ENCODE peak calls at places on chromosomes 5 and 9, in eight cellular contexts. F, Z, S, M, V, B, A and E are unnamed samples.

GRCh38 chr5:43044181-43044914 is 4.2 kb upstream of the ANXA2R start:
- DNase-seq in A (no peak), Z (no peak), B (no peak), S (peak; percentile 75), V (no peak), F (no peak), M (no peak), E (no peak)

GRCh38 chr9:137026828-137027227 is 1.2 kb downstream of the ABCA2 start:
- DNase-seq in S (no peak), M (no peak), V (no peak), Z (no peak), B (no peak), A (no peak), F (no peak), E (no peak)

GRCh38 chr5:173140769-173141168 is 3.6 kb upstream of the BNIP1 start:
- DNase-seq in M (no peak), V (no peak), Z (no peak), S (no peak), A (no peak), F (no peak), B (no peak), E (no peak)

GRCh38 chr9:129253820-129254381 is 75.8 kb upstream of the IER5L start:
- DNase-seq in B (no peak), M (no peak), F (no peak), A (no peak), V (no peak), Z (no peak), S (no peak), E (no peak)

GRCh38 chr9:81724242-81724889 is 35.0 kb upstream of the TLE1 start:
- DNase-seq in V (no peak), M (no peak), A (no peak), F (no peak), B (no peak), S (peak; percentile 16), Z (no peak), E (no peak)

GRCh38 chr9:21097817-21098216 is 20.1 kb upstream of the IFNB1 start:
- DNase-seq in A (no peak), Z (no peak), S (no peak), B (peak; percentile 7), M (no peak), F (no peak), V (no peak), E (no peak)

GRCh38 chr9:68953771-68954170 is 60.1 kb downstream of the PRKACG start:
- DNase-seq in B (peak; percentile 45), V (no peak), F (no peak), M (no peak), S (no peak), A (no peak), Z (no peak), E (no peak)

GRCh38 chr9:124040935-124041816 is 29.6 kb downstream of the LHX2 start:
- DNase-seq in B (peak; percentile 16), V (peak; percentile 91), M (peak; percentile 58), A (no peak), S (no peak), F (no peak), Z (peak; percentile 19), E (no peak)

GRCh38 chr5:143931986-143932385 is 120.0 kb downstream of the HMHB1 start:
- DNase-seq in A (no peak), M (no peak), F (no peak), S (no peak), B (no peak), Z (no peak), V (no peak), E (no peak)

GRCh38 chr5:41796061-41796460 is 74.2 kb downstream of the OXCT1 start:
- DNase-seq in Z (no peak), M (no peak), B (no peak), V (no peak), A (no peak), S (no peak), F (no peak), E (no peak)

DNA sequence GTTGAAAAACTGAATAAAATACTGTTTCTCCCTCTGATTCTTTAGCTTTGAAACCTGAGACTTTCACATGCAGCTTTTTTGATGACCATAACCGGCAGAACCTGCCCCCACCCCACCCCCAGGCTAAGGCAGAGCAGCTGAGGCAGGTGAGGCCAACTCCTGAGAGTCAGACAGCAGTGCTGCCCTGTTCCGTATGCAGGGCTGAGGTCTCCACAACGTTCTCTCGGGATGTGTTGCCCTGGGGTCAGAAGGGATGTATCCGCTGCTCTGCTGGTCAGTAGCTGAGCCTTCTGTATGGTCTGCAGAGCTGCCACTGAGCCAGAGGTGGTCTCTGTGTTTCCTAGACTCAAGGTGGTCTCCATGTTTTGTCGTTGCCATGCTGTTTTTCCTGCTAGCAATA is 190.5 kb downstream of the AOPEP start:
- DNase-seq in M (no peak), A (no peak), Z (no peak), S (no peak), F (no peak), B (no peak), V (no peak), E (no peak)
- TF ChIP-seq CTCF in M (no peak), A (no peak), Z (no peak), S (no peak), F (no peak), B (no peak), V (no peak), E (no peak)

DNA sequence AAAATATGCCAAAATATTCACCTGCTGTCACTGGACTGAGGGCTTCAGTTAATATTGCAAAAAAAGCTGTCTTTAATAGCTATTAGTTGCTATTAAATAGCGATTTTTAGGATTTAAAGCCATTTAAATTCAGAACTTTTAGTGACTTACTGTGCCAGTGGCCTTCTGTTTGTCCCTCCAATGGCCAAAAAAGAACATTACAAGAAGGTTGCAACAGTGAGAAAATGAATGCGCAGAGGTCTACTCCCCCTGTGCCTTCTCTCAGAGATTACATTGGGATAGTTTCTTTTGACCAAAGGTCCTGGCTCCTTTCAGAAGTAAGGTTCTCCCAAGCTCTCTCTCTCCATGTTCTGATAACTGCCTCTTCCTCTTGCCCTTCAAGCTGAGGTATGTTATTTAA is 930.3 kb upstream of the ARRDC3 start:
- DNase-seq in Z (no peak), V (no peak), M (no peak), F (no peak), B (no peak), A (no peak), S (no peak), E (no peak)
- TF ChIP-seq CTCF in Z (no peak), V (no peak), M (peak; percentile 38), F (no peak), B (no peak), A (no peak), S (no peak), E (no peak)

DNA sequence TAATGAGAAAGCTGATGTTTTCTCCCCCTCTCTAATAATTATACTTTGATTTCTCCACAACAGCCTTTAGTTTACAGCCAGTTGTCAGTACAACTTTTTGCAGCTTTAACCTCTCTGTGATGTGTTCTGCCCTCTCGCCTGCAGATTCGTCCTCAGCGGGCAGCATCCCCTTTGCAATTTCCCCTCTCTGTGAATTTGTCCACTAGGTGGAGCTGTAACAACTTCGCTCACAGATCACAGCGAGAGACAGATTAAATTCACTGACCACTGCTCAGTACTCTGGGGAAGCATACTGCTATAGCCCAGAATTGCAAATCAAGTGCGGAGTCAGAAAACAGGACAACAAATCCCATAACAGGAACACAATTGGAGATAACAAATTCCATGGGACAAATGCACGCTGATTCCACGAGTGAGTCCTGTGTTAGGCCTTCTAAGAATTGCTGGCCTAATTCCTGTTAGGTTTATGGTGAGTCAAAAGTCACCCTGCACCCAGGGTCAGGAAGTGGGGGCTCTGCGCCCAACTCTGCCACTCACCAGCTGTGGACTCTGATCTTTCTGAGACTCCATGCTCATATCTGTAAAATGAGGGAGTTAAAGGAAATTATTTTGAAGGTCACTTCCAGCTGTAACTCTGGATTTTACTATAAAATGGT is 2124.9 kb downstream of the MAT2B start:
- DNase-seq in B (peak; percentile 29), Z (no peak), S (peak; percentile 83), V (peak; percentile 39), F (peak; percentile 43), A (peak; percentile 8), M (peak; percentile 41), E (peak; percentile 54)
- TF ChIP-seq CTCF in B (peak; percentile 90), Z (no peak), S (peak; percentile 64), V (peak; percentile 88), F (peak; percentile 87), A (peak; percentile 77), M (peak; percentile 84), E (peak; percentile 85)

GRCh38 chr5:93899026-93899600 is 157.7 kb upstream of the POU5F2 start:
- DNase-seq in S (no peak), V (peak; percentile 14), M (no peak), A (no peak), Z (no peak), F (no peak), B (peak; percentile 18), E (no peak)
- TF ChIP-seq CTCF in S (no peak), V (peak; percentile 37), M (peak; percentile 66), A (peak; percentile 80), Z (peak; percentile 48), F (peak; percentile 52), B (peak; percentile 81), E (peak; percentile 78)

GRCh38 chr5:55994502-55994997 is at the start of gene IL6ST:
- DNase-seq in A (peak; percentile 60), S (peak; percentile 60), M (no peak), B (no peak), V (no peak), F (peak; percentile 71), Z (peak; percentile 39), E (no peak)
- TF ChIP-seq CTCF in A (no peak), S (no peak), M (no peak), B (peak; percentile 25), V (no peak), F (no peak), Z (no peak), E (no peak)

GRCh38 chr5:140148508-140148907 is 22.8 kb downstream of the IGIP start:
- DNase-seq in F (no peak), Z (no peak), V (no peak), A (peak; percentile 9), B (no peak), S (peak; percentile 14), M (no peak), E (no peak)
- TF ChIP-seq CTCF in F (peak; percentile 6), Z (no peak), V (no peak), A (no peak), B (no peak), S (no peak), M (peak; percentile 21), E (no peak)